ENCODE peak calls at places on chromosome 18, in eight cellular contexts. One of them, this sample, is unnamed.

GRCh38 chr18:41870191-41870590 is 84.8 kb upstream of the PIK3C3 start:
- DNase-seq in IMR-90: no peak
- DNase-seq in mammary epithelial cell: peak; percentile 53
- DNase-seq in astrocyte: no peak
- DNase-seq in H9: no peak
- DNase-seq in kidney: no peak
- DNase-seq in endodermal cell: no peak
- DNase-seq in H1: no peak
- DNase-seq in this sample: no peak

GRCh38 chr18:9831723-9832199 is 54.0 kb upstream of the TXNDC2 start:
- DNase-seq in mammary epithelial cell: no peak
- DNase-seq in IMR-90: no peak
- DNase-seq in kidney: no peak
- DNase-seq in H9: no peak
- DNase-seq in endodermal cell: no peak
- DNase-seq in H1: no peak
- DNase-seq in astrocyte: no peak
- DNase-seq in this sample: no peak

GRCh38 chr18:49193896-49194295 is 243.1 kb upstream of the SMAD7 start:
- DNase-seq in kidney: no peak
- DNase-seq in astrocyte: no peak
- DNase-seq in mammary epithelial cell: peak; percentile 32
- DNase-seq in endodermal cell: no peak
- DNase-seq in H1: no peak
- DNase-seq in H9: no peak
- DNase-seq in IMR-90: no peak
- DNase-seq in this sample: no peak

GRCh38 chr18:57837917-57838548 is 34.9 kb upstream of the ATP8B1 start:
- DNase-seq in H1: no peak
- DNase-seq in endodermal cell: no peak
- DNase-seq in mammary epithelial cell: peak; percentile 42
- DNase-seq in astrocyte: peak; percentile 59
- DNase-seq in kidney: no peak
- DNase-seq in H9: no peak
- DNase-seq in IMR-90: peak; percentile 37
- DNase-seq in this sample: no peak

GRCh38 chr18:46152808-46153617 is 48.8 kb downstream of the HAUS1 start:
- DNase-seq in astrocyte: peak; percentile 27
- DNase-seq in H9: peak; percentile 58
- DNase-seq in IMR-90: no peak
- DNase-seq in mammary epithelial cell: peak; percentile 82
- DNase-seq in kidney: peak; percentile 77
- DNase-seq in endodermal cell: peak; percentile 79
- DNase-seq in H1: no peak
- DNase-seq in this sample: no peak

GRCh38 chr18:44771957-44772917 is 91.5 kb downstream of the SETBP1 start:
- DNase-seq in mammary epithelial cell: no peak
- DNase-seq in endodermal cell: no peak
- DNase-seq in H9: no peak
- DNase-seq in kidney: peak; percentile 80
- DNase-seq in astrocyte: peak; percentile 13
- DNase-seq in H1: no peak
- DNase-seq in IMR-90: no peak
- DNase-seq in this sample: peak; percentile 81

GRCh38 chr18:3624818-3625716 is 175.1 kb downstream of the TGIF1 start:
- DNase-seq in IMR-90: peak; percentile 98
- DNase-seq in mammary epithelial cell: peak; percentile 97
- DNase-seq in astrocyte: peak; percentile 99
- DNase-seq in kidney: no peak
- DNase-seq in H9: no peak
- DNase-seq in endodermal cell: peak; percentile 68
- DNase-seq in H1: no peak
- DNase-seq in this sample: peak; percentile 55

GRCh38 chr18:62300359-62300963 is 24.6 kb upstream of the TNFRSF11A start:
- DNase-seq in astrocyte: no peak
- DNase-seq in H9: no peak
- DNase-seq in mammary epithelial cell: no peak
- DNase-seq in H1: no peak
- DNase-seq in endodermal cell: no peak
- DNase-seq in kidney: no peak
- DNase-seq in IMR-90: no peak
- DNase-seq in this sample: no peak

GRCh38 chr18:7941533-7941932 is 374.4 kb downstream of the PTPRM start:
- DNase-seq in kidney: no peak
- DNase-seq in H9: no peak
- DNase-seq in mammary epithelial cell: peak; percentile 80
- DNase-seq in endodermal cell: no peak
- DNase-seq in H1: no peak
- DNase-seq in astrocyte: no peak
- DNase-seq in IMR-90: no peak
- DNase-seq in this sample: peak; percentile 77

GRCh38 chr18:80067321-80067720 is 33.1 kb downstream of the RBFA start:
- DNase-seq in H9: no peak
- DNase-seq in mammary epithelial cell: no peak
- DNase-seq in endodermal cell: no peak
- DNase-seq in H1: no peak
- DNase-seq in kidney: no peak
- DNase-seq in astrocyte: no peak
- DNase-seq in IMR-90: no peak
- DNase-seq in this sample: no peak

GRCh38 chr18:61859118-61859517 is 33.7 kb downstream of the RNF152 start:
- DNase-seq in astrocyte: no peak
- DNase-seq in H9: no peak
- DNase-seq in mammary epithelial cell: no peak
- DNase-seq in endodermal cell: no peak
- DNase-seq in kidney: no peak
- DNase-seq in IMR-90: no peak
- DNase-seq in H1: no peak
- DNase-seq in this sample: no peak

GRCh38 chr18:54561864-54562263 is 29.2 kb upstream of the DYNAP start:
- DNase-seq in IMR-90: no peak
- DNase-seq in endodermal cell: no peak
- DNase-seq in mammary epithelial cell: no peak
- DNase-seq in kidney: no peak
- DNase-seq in astrocyte: no peak
- DNase-seq in H9: no peak
- DNase-seq in H1: no peak
- DNase-seq in this sample: no peak

GRCh38 chr18:7221424-7222155 is 9.3 kb upstream of the LRRC30 start:
- DNase-seq in endodermal cell: peak; percentile 92
- DNase-seq in kidney: no peak
- DNase-seq in mammary epithelial cell: peak; percentile 58
- DNase-seq in astrocyte: peak; percentile 45
- DNase-seq in H9: peak; percentile 89
- DNase-seq in IMR-90: peak; percentile 69
- DNase-seq in H1: peak; percentile 59
- DNase-seq in this sample: peak; percentile 20

GRCh38 chr18:48026216-48026615 is 95.8 kb upstream of the SMAD2 start:
- DNase-seq in mammary epithelial cell: no peak
- DNase-seq in astrocyte: no peak
- DNase-seq in H9: no peak
- DNase-seq in kidney: peak; percentile 42
- DNase-seq in H1: no peak
- DNase-seq in IMR-90: no peak
- DNase-seq in endodermal cell: no peak
- DNase-seq in this sample: no peak

GRCh38 chr18:10420561-10421352 is 33.7 kb upstream of the APCDD1 start:
- DNase-seq in H9: no peak
- DNase-seq in endodermal cell: no peak
- DNase-seq in IMR-90: peak; percentile 79
- DNase-seq in astrocyte: peak; percentile 95
- DNase-seq in mammary epithelial cell: peak; percentile 99
- DNase-seq in H1: no peak
- DNase-seq in kidney: no peak
- DNase-seq in this sample: no peak

GRCh38 chr18:76219023-76219422 is 276.0 kb downstream of the ZNF516 start:
- DNase-seq in endodermal cell: no peak
- DNase-seq in H1: no peak
- DNase-seq in mammary epithelial cell: no peak
- DNase-seq in kidney: no peak
- DNase-seq in astrocyte: no peak
- DNase-seq in H9: no peak
- DNase-seq in IMR-90: no peak
- DNase-seq in this sample: no peak

GRCh38 chr18:58993260-58993659 is 128.6 kb downstream of the ZNF532 start:
- DNase-seq in endodermal cell: no peak
- DNase-seq in IMR-90: peak; percentile 90
- DNase-seq in kidney: no peak
- DNase-seq in H1: no peak
- DNase-seq in astrocyte: peak; percentile 93
- DNase-seq in mammary epithelial cell: peak; percentile 77
- DNase-seq in H9: no peak
- DNase-seq in this sample: no peak

GRCh38 chr18:43192408-43192807 is 76.9 kb upstream of the RIT2 start:
- DNase-seq in mammary epithelial cell: peak; percentile 5
- DNase-seq in endodermal cell: no peak
- DNase-seq in IMR-90: no peak
- DNase-seq in H9: no peak
- DNase-seq in kidney: no peak
- DNase-seq in astrocyte: peak; percentile 47
- DNase-seq in H1: no peak
- DNase-seq in this sample: no peak

GRCh38 chr18:72700961-72701710 is 157.0 kb upstream of the CBLN2 start:
- DNase-seq in H1: no peak
- DNase-seq in IMR-90: peak; percentile 14
- DNase-seq in endodermal cell: no peak
- DNase-seq in kidney: no peak
- DNase-seq in astrocyte: peak; percentile 2
- DNase-seq in H9: no peak
- DNase-seq in mammary epithelial cell: peak; percentile 14
- DNase-seq in this sample: no peak
- TF ChIP-seq CTCF in H1: no peak
- TF ChIP-seq CTCF in IMR-90: peak; percentile 48
- TF ChIP-seq CTCF in endodermal cell: peak; percentile 75
- TF ChIP-seq CTCF in kidney: no peak
- TF ChIP-seq CTCF in astrocyte: peak; percentile 57
- TF ChIP-seq CTCF in H9: peak; percentile 68
- TF ChIP-seq CTCF in mammary epithelial cell: peak; percentile 53
- TF ChIP-seq CTCF in this sample: no peak

DNA sequence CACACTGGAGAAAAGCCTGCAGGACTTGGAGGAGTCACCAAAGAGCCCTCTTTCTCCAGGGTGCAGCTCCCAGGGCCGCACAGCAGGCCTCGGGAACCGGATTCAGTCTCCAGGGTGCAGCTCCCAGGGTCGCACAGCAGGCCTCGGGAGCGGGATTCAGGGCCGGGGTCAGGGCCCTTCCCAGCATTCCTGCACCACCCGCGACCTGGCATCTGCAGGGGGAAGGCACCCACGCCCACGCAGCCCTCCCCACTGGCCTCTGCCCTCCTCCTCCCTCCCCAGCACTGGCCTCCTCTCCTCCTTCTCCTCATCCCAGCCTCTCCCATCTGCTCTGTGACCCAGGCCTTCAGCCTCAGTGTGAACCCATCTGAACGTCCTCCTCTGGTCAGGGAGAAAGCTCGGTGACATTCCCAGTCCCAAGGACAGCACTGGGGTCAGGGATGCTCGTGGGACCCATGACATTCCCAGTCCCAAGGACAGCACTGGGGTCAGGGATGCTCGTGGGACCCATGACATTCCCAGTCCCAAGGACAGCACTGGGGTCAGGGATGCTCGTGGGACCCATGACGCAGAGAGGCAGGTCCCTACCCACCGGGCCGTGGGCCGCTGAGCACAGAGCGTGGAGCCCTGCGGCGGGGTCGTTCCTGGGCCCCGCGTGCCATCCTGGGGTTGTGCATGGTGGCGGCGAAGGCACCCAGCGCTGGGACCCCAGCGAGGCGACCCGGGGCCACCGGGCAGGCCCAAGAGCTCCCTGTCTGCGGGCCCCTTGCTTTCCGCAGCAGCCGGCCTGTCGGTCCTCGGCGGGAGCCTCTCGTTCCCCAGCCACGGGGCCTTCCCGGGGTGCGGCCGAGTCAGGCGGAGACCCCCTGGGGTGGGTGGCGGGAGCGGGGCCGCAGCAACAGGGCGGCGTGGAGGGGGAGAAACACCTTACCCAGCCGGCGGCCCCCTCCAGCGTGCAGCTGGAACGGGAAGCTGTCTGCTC is 550.2 kb upstream of the SALL3 start:
- DNase-seq in kidney: peak; percentile 61
- DNase-seq in H9: peak; percentile 19
- DNase-seq in H1: no peak
- DNase-seq in astrocyte: no peak
- DNase-seq in IMR-90: no peak
- DNase-seq in mammary epithelial cell: no peak
- DNase-seq in endodermal cell: peak; percentile 17
- DNase-seq in this sample: no peak
- H3K9ac ChIP-seq in kidney: no peak overlapping the region
- H3K9ac ChIP-seq in H9: no peak overlapping the region
- H3K9ac ChIP-seq in H1: no peak overlapping the region
- H3K9ac ChIP-seq in astrocyte: no peak overlapping the region
- H3K9ac ChIP-seq in IMR-90: no peak overlapping the region
- H3K9ac ChIP-seq in mammary epithelial cell: no peak overlapping the region
- H3K9ac ChIP-seq in endodermal cell: no peak overlapping the region
- H3K9ac ChIP-seq in this sample: no peak overlapping the region

GRCh38 chr18:75203456-75204261 is 5.3 kb downstream of the PTGR3 start:
- DNase-seq in endodermal cell: no peak
- DNase-seq in kidney: peak; percentile 81
- DNase-seq in astrocyte: peak; percentile 14
- DNase-seq in H9: no peak
- DNase-seq in H1: no peak
- DNase-seq in mammary epithelial cell: peak; percentile 20
- DNase-seq in IMR-90: peak; percentile 52
- DNase-seq in this sample: peak; percentile 31
- H3K27ac ChIP-seq in endodermal cell: no peak overlapping the region
- H3K27ac ChIP-seq in kidney: peak overlapping the region; percentile 20
- H3K27ac ChIP-seq in astrocyte: no peak overlapping the region
- H3K27ac ChIP-seq in H9: no peak overlapping the region
- H3K27ac ChIP-seq in H1: no peak overlapping the region
- H3K27ac ChIP-seq in mammary epithelial cell: no peak overlapping the region
- H3K27ac ChIP-seq in IMR-90: peak overlapping the region; percentile 97
- H3K27ac ChIP-seq in this sample: peak overlapping the region; percentile 20

DNA sequence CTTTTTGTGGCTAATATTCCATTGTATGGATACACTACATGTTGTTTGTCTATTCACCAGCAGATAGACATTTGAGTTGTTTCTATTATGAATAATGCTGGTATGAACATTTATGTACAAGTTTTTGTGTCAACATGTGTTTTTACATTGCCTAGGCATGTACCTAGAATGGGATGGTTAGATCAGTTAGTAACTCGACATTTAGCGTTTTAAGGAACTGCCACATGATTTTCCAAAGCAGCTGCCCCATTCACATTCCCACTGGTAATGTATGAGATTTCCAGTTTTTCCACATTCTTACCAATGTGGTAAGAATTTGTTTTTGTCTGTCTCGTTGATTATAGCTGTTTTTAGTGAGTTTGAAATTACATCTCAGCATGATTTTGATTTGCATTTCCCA is 112.8 kb downstream of the FHOD3 start:
- DNase-seq in H9: no peak
- DNase-seq in H1: no peak
- DNase-seq in kidney: no peak
- DNase-seq in IMR-90: no peak
- DNase-seq in mammary epithelial cell: no peak
- DNase-seq in endodermal cell: no peak
- DNase-seq in astrocyte: no peak
- DNase-seq in this sample: no peak
- TF ChIP-seq CTCF in H9: no peak
- TF ChIP-seq CTCF in H1: no peak
- TF ChIP-seq CTCF in kidney: no peak
- TF ChIP-seq CTCF in IMR-90: no peak
- TF ChIP-seq CTCF in mammary epithelial cell: no peak
- TF ChIP-seq CTCF in endodermal cell: no peak
- TF ChIP-seq CTCF in astrocyte: no peak
- TF ChIP-seq CTCF in this sample: no peak